ENCODE peak calls at places on chromosome 4, in seven cellular contexts. L is activated CD4-positive, alpha-beta T cell treated with anti-CD3 and anti-CD28 coated beads, Interleukin-2, amount 50 U/mL, for 4 hours; T is amniotic stem cell; Q is RPMI8226; P is aorta; N is effector CD4-positive, alpha-beta T cell; O is nephron progenitor cell. V is an unnamed sample.

GRCh38 chr4:55617587-55618197 is 18.4 kb downstream of the NMU start:
- DNase-seq in L (no peak), T (no peak), Q (no peak), P (no peak), N (no peak), O (no peak), V (no peak)

GRCh38 chr4:3630934-3631585 is 98.8 kb upstream of the LRPAP1 start:
- DNase-seq in L (no peak), T (no peak), Q (no peak), P (peak), N (no peak), O (no peak), V (no peak)

GRCh38 chr4:186078977-186079697 is 10.2 kb downstream of the TLR3 start:
- DNase-seq in L (no peak), T (no peak), Q (no peak), P (no peak), N (no peak), O (peak), V (no peak)

GRCh38 chr4:39562792-39563191 is 35.6 kb upstream of the UGDH start:
- DNase-seq in L (no peak), T (no peak), Q (no peak), P (no peak), N (no peak), O (no peak), V (no peak)

GRCh38 chr4:188976644-188977115 is 837.4 kb downstream of the TRIML1 start:
- DNase-seq in L (no peak), T (peak), Q (peak), P (no peak), N (no peak), O (peak), V (no peak)

GRCh38 chr4:102308032-102308799 is 37.1 kb downstream of the SLC39A8 start:
- DNase-seq in L (no peak), T (no peak), Q (no peak), P (no peak), N (no peak), O (no peak), V (no peak)

GRCh38 chr4:38574559-38575333 is 89.3 kb upstream of the KLF3 start:
- DNase-seq in L (no peak), T (no peak), Q (no peak), P (peak), N (no peak), O (no peak), V (no peak)

GRCh38 chr4:21083413-21083812 is 383.2 kb downstream of the PACRGL start:
- DNase-seq in L (no peak), T (no peak), Q (no peak), P (no peak), N (no peak), O (no peak), V (no peak)

GRCh38 chr4:23855912-23856605 is 33.8 kb downstream of the PPARGC1A start:
- DNase-seq in L (no peak), T (no peak), Q (no peak), P (no peak), N (no peak), O (no peak), V (no peak)